ENCODE peak calls at places on chromosomes 4 and X, in four cellular contexts. One of them, this sample, is unnamed.

GRCh38 chr4:108060164-108060563 is 70.5 kb downstream of the HADH start:
- DNase-seq in GM20000: no peak
- DNase-seq in A549: peak; percentile 6
- DNase-seq in GM06990: no peak
- DNase-seq in this sample: no peak

GRCh38 chr4:69038582-69038981 is 57.7 kb upstream of the UGT2B7 start:
- DNase-seq in GM20000: no peak
- DNase-seq in A549: no peak
- DNase-seq in GM06990: no peak
- DNase-seq in this sample: no peak

GRCh38 chr4:67584496-67584895 is 26.0 kb downstream of the STAP1 start:
- DNase-seq in GM20000: no peak
- DNase-seq in A549: no peak
- DNase-seq in GM06990: no peak
- DNase-seq in this sample: no peak

GRCh38 chr4:23327120-23327519 is 562.7 kb downstream of the PPARGC1A start:
- DNase-seq in GM20000: no peak
- DNase-seq in A549: no peak
- DNase-seq in GM06990: no peak
- DNase-seq in this sample: no peak

GRCh38 chrX:96685205-96686099 is 810 bp downstream of the DIAPH2 start:
- DNase-seq in GM20000: peak; percentile 19
- DNase-seq in A549: no peak
- DNase-seq in GM06990: peak; percentile 59
- DNase-seq in this sample: peak; percentile 33

GRCh38 chr4:108730579-108730978 is 32.3 kb downstream of the ETNPPL start:
- DNase-seq in GM20000: no peak
- DNase-seq in A549: no peak
- DNase-seq in GM06990: no peak
- DNase-seq in this sample: no peak

GRCh38 chr4:74426101-74426500 is 18.8 kb upstream of the AREG start:
- DNase-seq in GM20000: no peak
- DNase-seq in A549: no peak
- DNase-seq in GM06990: no peak
- DNase-seq in this sample: no peak

GRCh38 chrX:135463937-135464336 is 42.2 kb downstream of the SMIM10L2A start:
- DNase-seq in GM20000: no peak
- DNase-seq in A549: no peak
- DNase-seq in GM06990: no peak
- DNase-seq in this sample: no peak

GRCh38 chr4:90536408-90536807 is 409.2 kb downstream of the CCSER1 start:
- DNase-seq in GM20000: no peak
- DNase-seq in A549: no peak
- DNase-seq in GM06990: no peak
- DNase-seq in this sample: no peak

GRCh38 chr4:54085284-54085683 is 14.7 kb upstream of the GSX2 start:
- DNase-seq in GM20000: no peak
- DNase-seq in A549: peak; percentile 31
- DNase-seq in GM06990: no peak
- DNase-seq in this sample: no peak

GRCh38 chr4:75741027-75741426 is 16.6 kb downstream of the USO1 start:
- DNase-seq in GM20000: no peak
- DNase-seq in A549: no peak
- DNase-seq in GM06990: no peak
- DNase-seq in this sample: no peak

GRCh38 chr4:107853444-107854325 is 29.0 kb downstream of the SGMS2 start:
- DNase-seq in GM20000: no peak
- DNase-seq in A549: peak; percentile 14
- DNase-seq in GM06990: no peak
- DNase-seq in this sample: no peak

GRCh38 chrX:10329984-10330383 is 173.2 kb downstream of the CLCN4 start:
- DNase-seq in GM20000: no peak
- DNase-seq in A549: no peak
- DNase-seq in GM06990: no peak
- DNase-seq in this sample: no peak

GRCh38 chr4:48795108-48795507 is 15.0 kb upstream of the FRYL start:
- DNase-seq in GM20000: no peak
- DNase-seq in A549: no peak
- DNase-seq in GM06990: no peak
- DNase-seq in this sample: no peak

GRCh38 chrX:96611619-96612362 is 72.9 kb upstream of the DIAPH2 start:
- DNase-seq in GM20000: no peak
- DNase-seq in A549: no peak
- DNase-seq in GM06990: no peak
- DNase-seq in this sample: no peak

GRCh38 chrX:133533249-133533648 is 118.0 kb upstream of the GPC4 start:
- DNase-seq in GM20000: no peak
- DNase-seq in A549: no peak
- DNase-seq in GM06990: no peak
- DNase-seq in this sample: no peak

GRCh38 chrX:70444326-70445196 is at the start of gene DLG3:
- DNase-seq in GM20000: no peak
- DNase-seq in A549: peak; percentile 42
- DNase-seq in GM06990: no peak
- DNase-seq in this sample: no peak

GRCh38 chrX:19624754-19625153 is 109.4 kb upstream of the MAP3K15 start:
- DNase-seq in GM20000: no peak
- DNase-seq in A549: no peak
- DNase-seq in GM06990: no peak
- DNase-seq in this sample: no peak

GRCh38 chrX:152895121-152895520 is 2.7 kb upstream of the ZNF185 start:
- DNase-seq in GM20000: no peak
- DNase-seq in A549: no peak
- DNase-seq in GM06990: no peak
- DNase-seq in this sample: no peak

GRCh38 chrX:55142206-55142918 is 53.5 kb downstream of the PAGE2 start:
- DNase-seq in GM20000: no peak
- DNase-seq in A549: no peak
- DNase-seq in GM06990: no peak
- DNase-seq in this sample: no peak

GRCh38 chrX:55143621-55144020 is 54.8 kb downstream of the PAGE2 start:
- DNase-seq in GM20000: no peak
- DNase-seq in A549: no peak
- DNase-seq in GM06990: no peak
- DNase-seq in this sample: no peak

GRCh38 chrX:55149242-55149641 is 60.4 kb downstream of the PAGE2 start:
- DNase-seq in GM20000: no peak
- DNase-seq in A549: no peak
- DNase-seq in GM06990: no peak
- DNase-seq in this sample: no peak

GRCh38 chrX:55142919-55143310 is 54.1 kb downstream of the PAGE2 start:
- DNase-seq in GM20000: no peak
- DNase-seq in A549: no peak
- DNase-seq in GM06990: no peak
- DNase-seq in this sample: no peak

GRCh38 chrX:55144697-55145096 is 55.9 kb downstream of the PAGE2 start:
- DNase-seq in GM20000: no peak
- DNase-seq in A549: no peak
- DNase-seq in GM06990: no peak
- DNase-seq in this sample: no peak
- TF ChIP-seq CTCF in GM20000: no peak
- TF ChIP-seq CTCF in A549: no peak
- TF ChIP-seq CTCF in GM06990: no peak
- TF ChIP-seq CTCF in this sample: no peak

DNA sequence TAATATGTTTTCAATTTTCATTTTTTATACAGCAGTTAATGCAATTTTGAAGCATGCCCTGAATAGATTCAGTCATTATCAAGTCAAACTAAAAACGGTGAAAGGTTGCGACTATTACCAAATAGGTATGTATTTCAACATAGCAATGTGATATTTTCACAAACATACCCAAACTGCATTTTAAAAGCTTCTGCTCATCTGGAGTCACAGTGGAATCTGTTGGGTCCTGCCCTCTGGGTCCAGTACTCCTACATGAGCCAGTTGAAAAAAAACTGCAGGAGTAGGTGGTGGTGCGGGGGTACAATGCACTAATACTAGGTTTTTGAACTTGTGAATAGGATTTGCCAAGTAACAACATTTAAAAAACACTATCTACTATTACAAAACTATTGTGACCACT is 938 bp downstream of the GPR34 start:
- DNase-seq in GM20000: no peak
- DNase-seq in A549: no peak
- DNase-seq in GM06990: no peak
- DNase-seq in this sample: no peak
- TF ChIP-seq CTCF in GM20000: no peak
- TF ChIP-seq CTCF in A549: no peak
- TF ChIP-seq CTCF in GM06990: no peak
- TF ChIP-seq CTCF in this sample: no peak

DNA sequence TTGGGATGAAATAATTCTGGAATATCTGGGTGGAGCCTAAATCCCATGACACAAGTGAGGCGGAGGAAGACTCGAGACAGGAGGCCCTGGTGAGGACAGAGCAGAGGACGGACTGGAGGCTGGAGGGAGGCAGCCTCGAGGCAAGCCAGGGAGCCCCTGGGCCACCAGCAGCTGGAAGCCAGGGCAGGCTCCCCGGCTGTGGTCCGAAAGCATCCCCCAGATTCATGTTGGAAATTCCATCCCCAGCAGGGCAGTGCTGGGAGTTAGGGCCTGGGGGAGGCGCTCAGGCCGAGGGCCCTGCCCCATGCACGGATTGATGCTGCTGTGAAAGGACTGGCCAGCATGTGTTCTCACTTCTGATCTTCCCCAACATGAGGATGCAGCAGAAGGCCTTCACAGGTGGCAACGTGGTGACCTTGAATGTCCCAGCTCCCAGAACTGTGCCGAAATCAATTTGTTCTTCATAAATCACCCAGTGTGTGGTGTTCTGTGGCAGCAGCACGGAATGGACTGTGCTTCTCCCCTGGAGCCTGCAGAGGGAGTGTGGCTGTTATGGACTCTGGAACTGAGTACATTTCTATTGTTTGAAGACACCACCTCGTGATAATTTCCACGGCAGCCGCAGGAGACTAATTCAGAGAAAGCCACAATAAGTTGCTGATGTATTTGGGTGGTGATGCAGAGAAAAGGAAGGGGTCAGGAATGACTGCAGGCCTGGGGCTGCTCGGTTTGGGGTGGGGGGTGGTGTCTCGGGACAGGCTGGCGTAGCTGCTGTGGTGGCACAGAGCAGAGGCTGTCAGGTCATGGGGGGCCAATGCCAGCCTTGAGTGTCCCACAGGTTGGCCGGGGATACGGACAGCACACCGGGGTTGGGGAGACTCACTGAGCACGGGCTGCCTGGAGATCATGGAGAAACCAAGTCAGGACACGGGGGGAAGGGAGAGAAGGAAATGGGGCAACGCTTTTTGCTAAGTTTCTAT is 56.9 kb downstream of the PCGF3 start:
- DNase-seq in GM20000: no peak
- DNase-seq in A549: no peak
- DNase-seq in GM06990: no peak
- DNase-seq in this sample: no peak
- TF ChIP-seq CTCF in GM20000: no peak
- TF ChIP-seq CTCF in A549: no peak
- TF ChIP-seq CTCF in GM06990: no peak
- TF ChIP-seq CTCF in this sample: no peak

DNA sequence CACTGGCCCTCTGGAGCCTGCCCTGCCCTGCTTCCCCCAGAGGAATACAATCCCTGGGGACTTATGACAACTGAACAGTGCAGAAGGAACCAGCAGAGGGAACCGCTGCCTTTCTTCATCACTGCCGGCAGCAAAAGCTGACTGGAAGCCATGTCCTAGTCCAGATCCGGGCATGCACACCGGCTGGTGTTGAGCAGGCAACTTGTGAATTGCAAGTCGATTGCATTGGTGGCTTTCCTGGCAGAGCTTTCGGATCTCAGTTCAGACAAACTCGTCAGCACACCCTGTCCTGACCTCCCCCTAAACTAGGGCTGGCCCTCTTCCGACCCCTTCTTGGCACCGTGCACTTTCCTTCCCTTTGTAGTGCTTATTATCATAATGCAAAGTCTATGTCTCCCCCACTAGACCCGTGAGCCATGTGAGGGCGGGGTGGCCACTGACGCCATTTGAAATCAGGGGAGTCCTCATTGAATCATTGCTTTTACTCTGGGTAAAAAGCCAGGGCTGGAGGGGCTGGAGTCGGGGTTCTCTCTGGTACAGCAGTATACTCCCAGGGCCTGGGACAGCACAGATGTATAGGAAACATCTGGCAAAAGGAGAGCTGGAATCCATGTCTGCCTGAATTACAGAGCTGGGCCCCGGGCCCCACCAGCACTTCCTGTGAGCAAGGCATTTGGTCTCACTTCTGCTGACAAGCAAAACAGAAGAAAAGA is 1.8 kb downstream of the ARHGAP4 start:
- DNase-seq in GM20000: peak; percentile 54
- DNase-seq in A549: peak; percentile 34
- DNase-seq in GM06990: peak; percentile 33
- DNase-seq in this sample: no peak
- TF ChIP-seq CTCF in GM20000: no peak
- TF ChIP-seq CTCF in A549: no peak
- TF ChIP-seq CTCF in GM06990: no peak
- TF ChIP-seq CTCF in this sample: peak; percentile 9

GRCh38 chr4:7861440-7861881 is 78.2 kb downstream of the AFAP1 start:
- DNase-seq in GM20000: no peak
- DNase-seq in A549: no peak
- DNase-seq in GM06990: no peak
- DNase-seq in this sample: no peak
- TF ChIP-seq CTCF in GM20000: no peak
- TF ChIP-seq CTCF in A549: no peak
- TF ChIP-seq CTCF in GM06990: no peak
- TF ChIP-seq CTCF in this sample: no peak

GRCh38 chr4:127782275-127783025 is at the start of gene HSPA4L:
- DNase-seq in GM20000: peak; percentile 67
- DNase-seq in A549: peak; percentile 65
- DNase-seq in GM06990: peak; percentile 93
- DNase-seq in this sample: peak; percentile 65
- TF ChIP-seq CTCF in GM20000: no peak
- TF ChIP-seq CTCF in A549: no peak
- TF ChIP-seq CTCF in GM06990: no peak
- TF ChIP-seq CTCF in this sample: peak; percentile 8

This sample was measured in GM13976.